ENCODE peak calls at places on chromosomes 11 and 22, in ten cellular contexts. T is ureter; S is caudate nucleus; R is C1 segment of cervical spinal cord; C is NCI-H187; I is A549; Y is colonic mucosa; X is stimulated activated CD8-positive, alpha-beta memory T cell treated with anti-CD3 and anti-CD28 coated beads, Interleukin-15, amount 100 ng/mL, for 24 hours; D is ELR; O is CD14-positive monocyte. F is an unnamed sample.

GRCh38 chr11:120489799-120490198 is 21.7 kb upstream of the GRIK4 start:
- DNase-seq in T (no peak), S (no peak), R (no peak), C (no peak), I (no peak), Y (no peak), X (no peak), D (no peak), O (no peak), F (no peak)

GRCh38 chr11:69293087-69293486 is 868 bp upstream of the MYEOV start:
- DNase-seq in T (no peak), S (no peak), R (no peak), C (no peak), I (no peak), Y (no peak), X (no peak), D (peak; percentile 39), O (no peak), F (no peak)

GRCh38 chr11:24253237-24253760 is 243.6 kb upstream of the LUZP2 start:
- DNase-seq in T (no peak), S (no peak), R (no peak), C (no peak), I (no peak), Y (no peak), X (no peak), D (no peak), O (no peak), F (no peak)

GRCh38 chr11:118007040-118007439 is 20.8 kb downstream of the IL10RA start:
- DNase-seq in T (no peak), S (no peak), R (no peak), C (no peak), I (no peak), Y (peak; percentile 11), X (no peak), D (no peak), O (no peak), F (no peak)

GRCh38 chr11:77179048-77179447 is 51.0 kb downstream of the MYO7A start:
- DNase-seq in T (no peak), S (peak; percentile 15), R (peak; percentile 59), C (no peak), I (no peak), Y (no peak), X (no peak), D (no peak), O (no peak), F (no peak)

GRCh38 chr22:25060522-25061071 is 108.1 kb downstream of the KIAA1671 start:
- DNase-seq in T (no peak), S (no peak), R (no peak), C (no peak), I (no peak), Y (no peak), X (no peak), D (no peak), O (no peak), F (no peak)

GRCh38 chr11:58513747-58514367 is 6.0 kb upstream of the OR5B21 start:
- DNase-seq in T (no peak), S (peak; percentile 3), R (no peak), C (no peak), I (peak; percentile 33), Y (peak; percentile 25), X (no peak), D (peak; percentile 77), O (no peak), F (no peak)

GRCh38 chr11:79488286-79488685 is 47.5 kb upstream of the TENM4 start:
- DNase-seq in T (no peak), S (no peak), R (no peak), C (no peak), I (no peak), Y (no peak), X (no peak), D (no peak), O (no peak), F (no peak)

GRCh38 chr22:41968601-41969000 is 642 bp upstream of the SEPTIN3 start:
- DNase-seq in T (no peak), S (no peak), R (no peak), C (no peak), I (no peak), Y (peak; percentile 50), X (no peak), D (peak; percentile 15), O (no peak), F (no peak)

GRCh38 chr22:24843048-24843447 is 37.0 kb downstream of the SGSM1 start:
- DNase-seq in T (no peak), S (no peak), R (no peak), C (no peak), I (no peak), Y (no peak), X (no peak), D (no peak), O (no peak), F (no peak)

GRCh38 chr11:112300094-112300786 is 39.6 kb upstream of the PLET1 start:
- DNase-seq in T (no peak), S (no peak), R (peak; percentile 12), C (no peak), I (no peak), Y (no peak), X (no peak), D (no peak), O (no peak), F (no peak)

GRCh38 chr11:122342089-122342749 is 226.2 kb upstream of the BLID start:
- DNase-seq in T (no peak), S (no peak), R (no peak), C (no peak), I (no peak), Y (no peak), X (no peak), D (peak; percentile 42), O (no peak), F (no peak)

GRCh38 chr22:29816128-29816527 is 21.9 kb downstream of the ASCC2 start:
- DNase-seq in T (no peak), S (no peak), R (no peak), C (peak; percentile 35), I (no peak), Y (no peak), X (no peak), D (no peak), O (no peak), F (no peak)

GRCh38 chr11:497565-498296 is 9.3 kb downstream of the RNH1 start:
- DNase-seq in T (no peak), S (no peak), R (no peak), C (no peak), I (no peak), Y (no peak), X (no peak), D (no peak), O (no peak), F (no peak)

GRCh38 chr11:119897576-119897975 is 168.6 kb upstream of the NECTIN1 start:
- DNase-seq in T (no peak), S (no peak), R (no peak), C (no peak), I (no peak), Y (no peak), X (no peak), D (no peak), O (no peak), F (no peak)

GRCh38 chr11:118820412-118821357 is 29.7 kb upstream of the DDX6 start:
- DNase-seq in T (peak; percentile 81), S (no peak), R (peak; percentile 70), C (no peak), I (no peak), Y (peak; percentile 85), X (no peak), D (peak; percentile 8), O (no peak), F (no peak)

GRCh38 chr11:57597971-57598830 is 716 bp downstream of the SERPING1 start:
- DNase-seq in T (peak; percentile 80), S (peak; percentile 13), R (peak; percentile 43), C (no peak), I (no peak), Y (peak; percentile 60), X (no peak), D (peak; percentile 22), O (no peak), F (no peak)

GRCh38 chr11:64691543-64691942 is 31.5 kb downstream of the NRXN2 start:
- DNase-seq in T (no peak), S (no peak), R (no peak), C (no peak), I (no peak), Y (no peak), X (no peak), D (no peak), O (no peak), F (no peak)

GRCh38 chr22:37746366-37747089 is 49.7 kb downstream of the TRIOBP start:
- DNase-seq in T (no peak), S (no peak), R (no peak), C (no peak), I (no peak), Y (peak; percentile 53), X (peak; percentile 11), D (peak; percentile 52), O (no peak), F (no peak)

GRCh38 chr22:46259374-46259773 is 3.8 kb downstream of the PKDREJ start:
- DNase-seq in T (no peak), S (no peak), R (no peak), C (no peak), I (no peak), Y (no peak), X (no peak), D (no peak), O (no peak), F (no peak)

GRCh38 chr11:93123351-93123898 is 74.4 kb downstream of the SLC36A4 start:
- DNase-seq in T (no peak), S (no peak), R (no peak), C (no peak), I (no peak), Y (peak; percentile 89), X (no peak), D (no peak), O (no peak), F (no peak)

GRCh38 chr22:20380486-20380885 is 13.5 kb upstream of the ZNF74 start:
- DNase-seq in T (no peak), S (no peak), R (no peak), C (no peak), I (no peak), Y (no peak), X (no peak), D (no peak), O (no peak), F (no peak)

GRCh38 chr22:27517361-27517760 is 284.2 kb downstream of the MN1 start:
- DNase-seq in T (no peak), S (no peak), R (no peak), C (no peak), I (no peak), Y (no peak), X (no peak), D (no peak), O (no peak), F (no peak)

GRCh38 chr22:35443790-35444684 is 44.1 kb downstream of the MCM5 start:
- DNase-seq in T (no peak), S (no peak), R (no peak), C (no peak), I (no peak), Y (no peak), X (no peak), D (no peak), O (no peak), F (no peak)

GRCh38 chr11:125338886-125339811 is 156.9 kb downstream of the FEZ1 start:
- DNase-seq in T (no peak), S (no peak), R (no peak), C (no peak), I (no peak), Y (no peak), X (no peak), D (peak; percentile 22), O (peak; percentile 38), F (no peak)

GRCh38 chr11:76234704-76235232 is 28.5 kb upstream of the WNT11 start:
- DNase-seq in T (no peak), S (no peak), R (peak; percentile 66), C (no peak), I (peak; percentile 60), Y (peak; percentile 51), X (peak; percentile 7), D (peak; percentile 77), O (peak; percentile 83), F (no peak)

GRCh38 chr22:28600546-28601143 is 79.0 kb downstream of the TTC28 start:
- DNase-seq in T (no peak), S (no peak), R (no peak), C (peak; percentile 1), I (peak; percentile 11), Y (peak; percentile 27), X (no peak), D (peak; percentile 76), O (no peak), F (peak; percentile 36)